ENCODE peak calls at places on chromosomes 16 and 17, in five cellular contexts. Y is neural progenitor cell, A is HCT116, W is SK-N-SH, L is GM23248. N is an unnamed sample.

GRCh38 chr17:67212231-67212630 is 32.8 kb downstream of the HELZ start:
- DNase-seq in A (no peak), Y (no peak), L (peak), W (no peak), N (no peak)

GRCh38 chr17:31649302-31649701 is 209.7 kb downstream of the COPRS start:
- DNase-seq in W (no peak), Y (no peak), L (no peak), A (no peak), N (no peak)

GRCh38 chr16:51151951-51152663 is 1.0 kb upstream of the SALL1 start:
- DNase-seq in Y (peak), L (peak), W (peak), A (no peak), N (no peak)

GRCh38 chr17:32283745-32284207 is 18.1 kb downstream of the RHBDL3 start:
- DNase-seq in Y (no peak), A (no peak), W (no peak), L (peak), N (no peak)

GRCh38 chr17:48326311-48326710 is 103.7 kb downstream of the SKAP1 start:
- DNase-seq in Y (no peak), W (no peak), L (no peak), A (no peak), N (no peak)

GRCh38 chr17:75697651-75698291 is 23.5 kb upstream of the ITGB4 start:
- DNase-seq in A (no peak), W (no peak), Y (no peak), L (no peak), N (no peak)

GRCh38 chr17:82424001-82424862 is 5.8 kb upstream of the OGFOD3 start:
- DNase-seq in Y (peak), A (peak), L (peak), W (peak), N (peak)

GRCh38 chr16:1493746-1494094 is 560 bp downstream of the TELO2 start:
- DNase-seq in W (no peak), L (peak), Y (peak), A (no peak), N (peak)

GRCh38 chr17:4950075-4950756 is 703 bp upstream of the ENO3 start:
- DNase-seq in Y (peak), A (no peak), W (peak), L (peak), N (peak)

GRCh38 chr16:54283735-54284318 is 2.8 kb downstream of the IRX3 start:
- DNase-seq in Y (peak), W (no peak), L (no peak), A (no peak), N (no peak)

GRCh38 chr17:9072626-9073339 is 51.5 kb downstream of the NTN1 start:
- DNase-seq in W (no peak), Y (no peak), L (peak), A (no peak), N (no peak)

GRCh38 chr16:88019847-88020512 is 68.7 kb downstream of the BANP start:
- DNase-seq in A (no peak), Y (no peak), L (no peak), W (peak), N (no peak)

GRCh38 chr16:4537376-4538066 is 1.1 kb downstream of the CDIP1 start:
- DNase-seq in Y (peak), L (peak), W (peak), A (no peak), N (no peak)

GRCh38 chr17:4498461-4499397 is at the start of gene SPNS2:
- DNase-seq in W (peak), A (no peak), L (peak), Y (peak), N (peak)

GRCh38 chr16:2869502-2870064 is 11.6 kb upstream of the PRSS22 start:
- DNase-seq in A (no peak), L (no peak), W (no peak), Y (no peak), N (no peak)

GRCh38 chr16:86663691-86664517 is 85.6 kb downstream of the FOXL1 start:
- DNase-seq in A (no peak), L (peak), W (no peak), Y (no peak), N (no peak)

GRCh38 chr16:70478912-70479341 is 24.5 kb downstream of the FCSK start:
- DNase-seq in W (no peak), Y (no peak), A (no peak), L (no peak), N (no peak)

GRCh38 chr16:1444730-1445517 is 568 bp upstream of the CCDC154 start:
- DNase-seq in Y (no peak), W (no peak), L (no peak), A (no peak), N (no peak)

GRCh38 chr16:55059146-55059545 is 128.5 kb downstream of the IRX5 start:
- DNase-seq in A (no peak), W (no peak), Y (no peak), L (no peak), N (no peak)

GRCh38 chr17:3794890-3795757 is 5.9 kb downstream of the ITGAE start:
- DNase-seq in L (peak), A (no peak), W (no peak), Y (peak), N (no peak)

GRCh38 chr17:3529817-3530741 is 27.5 kb downstream of the TRPV3 start:
- DNase-seq in W (no peak), L (peak), Y (peak), A (no peak), N (no peak)

GRCh38 chr16:46928811-46929210 is 44.6 kb downstream of the GPT2 start:
- DNase-seq in L (no peak), Y (no peak), W (no peak), A (no peak), N (no peak)

GRCh38 chr17:6458416-6458950 is 14.2 kb downstream of the PIMREG start:
- DNase-seq in W (no peak), A (no peak), L (no peak), Y (no peak), N (no peak)

GRCh38 chr16:35751191-35751941 is 2292.0 kb downstream of the TP53TG3F start:
- DNase-seq in L (no peak), A (no peak), Y (no peak), W (no peak), N (no peak)

GRCh38 chr17:15273141-15273793 is 8.1 kb upstream of the PMP22 start:
- DNase-seq in A (no peak), W (no peak), Y (no peak), L (peak), N (no peak)

GRCh38 chr16:75250089-75250808 is 1.2 kb downstream of the BCAR1 start:
- DNase-seq in A (no peak), Y (no peak), L (peak), W (no peak), N (no peak)

GRCh38 chr16:26791166-26791565 is 275.6 kb upstream of the C16orf82 start:
- DNase-seq in W (no peak), A (no peak), L (no peak), Y (no peak), N (no peak)

GRCh38 chr17:50161911-50162288 is 3.9 kb upstream of the SGCA start:
- DNase-seq in A (no peak), L (no peak), Y (no peak), W (no peak), N (no peak)
- H3K9ac ChIP-seq in A (peak), L (peak), Y (no peak), W (no peak), N (no peak)

GRCh38 chr16:81480856-81481821 is 36.5 kb downstream of the CMIP start:
- DNase-seq in L (peak), W (peak), Y (no peak), A (no peak), N (no peak)
- TF ChIP-seq EZH2phosphoT487 in L (no peak), W (no peak), Y (no peak), A (no peak), N (no peak)

GRCh38 chr16:11208916-11209665 is 46.9 kb downstream of the SOCS1 start:
- DNase-seq in Y (no peak), L (peak), A (no peak), W (no peak), N (no peak)
- H2AFZ ChIP-seq in Y (no peak), L (no peak), A (no peak), W (no peak), N (no peak)

DNA sequence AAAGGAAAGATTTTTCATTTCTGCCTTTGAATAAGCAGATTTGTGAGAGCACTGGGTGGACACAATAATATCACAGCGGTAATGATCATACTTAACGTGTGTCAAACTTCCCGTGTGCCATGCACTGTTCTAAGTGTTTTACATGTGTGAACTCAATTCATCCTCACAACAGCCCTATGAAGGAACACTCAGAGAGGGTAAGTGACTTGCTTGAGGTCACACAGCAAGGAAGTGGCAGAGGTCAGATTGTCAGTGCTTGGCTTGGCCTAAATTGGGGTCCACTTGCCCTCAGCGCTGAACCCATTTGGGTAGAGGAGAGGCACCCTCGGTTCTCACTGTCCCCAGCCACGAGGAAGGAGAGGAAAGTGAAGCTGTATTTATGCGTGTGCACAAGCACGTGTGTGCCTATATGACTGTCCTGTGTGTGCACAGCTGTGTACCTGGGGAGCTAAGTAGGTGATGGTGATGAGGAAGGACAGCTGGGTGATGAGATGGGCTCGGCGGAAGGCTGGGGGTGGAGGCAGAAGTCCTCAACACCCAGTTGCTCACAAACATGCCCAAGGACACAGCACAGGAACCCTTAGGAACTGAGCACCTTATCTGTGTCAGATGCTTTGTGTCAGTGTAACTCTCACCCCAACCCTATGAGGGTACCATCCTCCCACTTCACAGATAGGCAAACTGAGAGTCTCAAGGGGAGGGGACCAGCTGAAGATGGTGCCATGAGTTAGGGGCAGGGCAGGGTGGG is 9.8 kb upstream of the ADGRG3 start:
- DNase-seq in W (no peak), Y (no peak), A (no peak), L (no peak), N (no peak)
- H3K9ac ChIP-seq in W (no peak), Y (no peak), A (no peak), L (no peak), N (no peak)

GRCh38 chr16:81521141-81521626 is 76.6 kb downstream of the CMIP start:
- DNase-seq in A (no peak), W (peak), Y (no peak), L (no peak), N (no peak)
- TF ChIP-seq EZH2phosphoT487 in A (no peak), W (no peak), Y (no peak), L (no peak), N (no peak)

GRCh38 chr16:65576139-65576538 is 454.3 kb upstream of the CDH11 start:
- DNase-seq in W (no peak), Y (no peak), L (no peak), A (no peak), N (no peak)
- H2AFZ ChIP-seq in W (no peak), Y (peak), L (no peak), A (no peak), N (no peak)

GRCh38 chr17:41738801-41739112 is 4.3 kb upstream of the HAP1 start:
- DNase-seq in L (no peak), A (no peak), W (no peak), Y (no peak), N (no peak)

GRCh38 chr17:41737680-41738023 is 3.2 kb upstream of the HAP1 start:
- DNase-seq in A (no peak), L (no peak), Y (no peak), W (no peak), N (no peak)

GRCh38 chr17:41736983-41737679 is 2.7 kb upstream of the HAP1 start:
- DNase-seq in A (no peak), L (no peak), W (no peak), Y (no peak), N (no peak)

GRCh38 chr17:41739661-41740352 is 5.4 kb upstream of the HAP1 start:
- DNase-seq in Y (no peak), A (no peak), L (peak), W (no peak), N (no peak)

DNA sequence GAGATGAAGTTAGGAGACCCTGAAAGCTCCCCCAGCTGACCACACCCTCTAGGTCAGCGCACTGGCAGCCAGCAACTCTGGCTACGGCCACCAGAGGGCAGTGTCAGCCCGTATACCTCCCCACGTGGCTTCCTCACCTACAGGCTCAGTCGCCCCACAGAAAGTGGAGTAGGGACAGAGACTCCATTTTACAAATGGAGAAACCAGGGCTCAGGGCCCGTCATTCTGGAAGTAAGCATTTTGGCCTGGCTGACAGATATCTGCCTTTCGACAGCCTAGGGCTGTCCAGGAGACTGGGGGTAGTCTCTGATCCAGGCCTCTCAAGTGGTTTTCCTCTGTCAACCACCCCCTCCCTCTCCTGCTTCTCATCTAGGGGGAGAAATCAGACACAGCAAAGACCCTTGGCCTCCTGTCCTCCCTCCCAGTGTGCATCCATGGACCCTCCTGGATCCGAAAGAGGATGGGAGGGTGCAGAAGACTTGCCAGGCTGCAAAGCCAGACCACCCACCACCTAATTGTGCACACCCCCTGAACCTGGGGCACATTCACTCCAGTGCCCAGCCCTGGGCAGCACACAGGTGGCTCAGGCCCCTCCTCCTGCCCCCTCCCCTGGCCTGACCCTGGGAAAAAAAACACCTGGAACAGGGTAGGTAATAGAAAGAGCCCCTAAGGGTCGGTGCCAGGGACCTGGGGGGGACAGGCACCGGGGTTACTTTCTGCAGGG is 3.8 kb upstream of the HAP1 start:
- DNase-seq in A (peak), Y (peak), W (peak), L (peak), N (peak)
- H3K9ac ChIP-seq in A (peak), Y (no peak), W (no peak), L (no peak), N (peak)

GRCh38 chr17:72152392-72152727 is 31.5 kb downstream of the SOX9 start:
- DNase-seq in L (peak), A (no peak), W (no peak), Y (no peak), N (no peak)

GRCh38 chr17:72150632-72151460 is 30.0 kb downstream of the SOX9 start:
- DNase-seq in L (peak), A (no peak), W (no peak), Y (peak), N (no peak)

GRCh38 chr17:72145972-72146755 is 25.3 kb downstream of the SOX9 start:
- DNase-seq in Y (no peak), A (no peak), L (peak), W (no peak), N (no peak)

DNA sequence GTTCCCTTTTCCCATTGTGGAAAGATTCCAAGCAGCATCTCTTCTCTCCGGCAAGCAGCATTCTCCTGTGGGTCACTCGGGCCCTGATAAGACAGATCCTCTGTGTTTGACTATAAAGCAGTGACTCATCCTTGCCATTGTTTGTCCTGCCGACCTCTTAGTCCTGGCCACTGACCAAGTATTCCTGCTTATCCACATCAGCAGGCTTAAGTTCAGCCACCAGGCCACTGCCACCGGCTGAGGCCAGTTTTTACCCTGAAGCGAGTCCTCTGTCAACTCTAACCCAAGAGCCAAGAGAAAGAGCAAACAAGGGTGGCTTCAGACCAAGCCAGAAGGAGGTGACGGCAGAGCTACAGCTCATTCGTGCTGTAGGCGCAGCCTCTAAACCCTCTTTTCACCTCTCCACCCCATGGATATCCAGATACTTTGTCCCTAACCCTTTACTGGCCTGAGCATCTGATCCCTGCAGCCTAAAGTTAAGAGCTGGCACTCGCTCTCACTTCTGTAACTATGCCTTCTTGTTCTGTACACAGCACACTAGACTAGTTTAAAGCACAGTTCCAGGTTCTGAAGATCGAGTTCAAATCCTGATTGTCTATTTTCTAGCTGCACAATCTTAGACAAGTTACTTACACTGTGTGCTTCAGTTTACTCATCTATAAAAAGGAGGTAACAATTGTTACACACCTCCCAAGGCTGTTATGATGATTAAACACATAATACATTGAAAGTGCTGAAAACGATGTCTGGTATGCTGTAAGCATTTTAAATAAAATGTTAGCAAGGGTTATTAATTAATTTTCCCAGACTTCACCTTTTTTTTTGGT is 31.0 kb downstream of the SOX9 start:
- DNase-seq in W (peak), L (peak), A (peak), Y (peak), N (no peak)
- TF ChIP-seq EZH2phosphoT487 in W (no peak), L (no peak), A (no peak), Y (no peak), N (no peak)

DNA sequence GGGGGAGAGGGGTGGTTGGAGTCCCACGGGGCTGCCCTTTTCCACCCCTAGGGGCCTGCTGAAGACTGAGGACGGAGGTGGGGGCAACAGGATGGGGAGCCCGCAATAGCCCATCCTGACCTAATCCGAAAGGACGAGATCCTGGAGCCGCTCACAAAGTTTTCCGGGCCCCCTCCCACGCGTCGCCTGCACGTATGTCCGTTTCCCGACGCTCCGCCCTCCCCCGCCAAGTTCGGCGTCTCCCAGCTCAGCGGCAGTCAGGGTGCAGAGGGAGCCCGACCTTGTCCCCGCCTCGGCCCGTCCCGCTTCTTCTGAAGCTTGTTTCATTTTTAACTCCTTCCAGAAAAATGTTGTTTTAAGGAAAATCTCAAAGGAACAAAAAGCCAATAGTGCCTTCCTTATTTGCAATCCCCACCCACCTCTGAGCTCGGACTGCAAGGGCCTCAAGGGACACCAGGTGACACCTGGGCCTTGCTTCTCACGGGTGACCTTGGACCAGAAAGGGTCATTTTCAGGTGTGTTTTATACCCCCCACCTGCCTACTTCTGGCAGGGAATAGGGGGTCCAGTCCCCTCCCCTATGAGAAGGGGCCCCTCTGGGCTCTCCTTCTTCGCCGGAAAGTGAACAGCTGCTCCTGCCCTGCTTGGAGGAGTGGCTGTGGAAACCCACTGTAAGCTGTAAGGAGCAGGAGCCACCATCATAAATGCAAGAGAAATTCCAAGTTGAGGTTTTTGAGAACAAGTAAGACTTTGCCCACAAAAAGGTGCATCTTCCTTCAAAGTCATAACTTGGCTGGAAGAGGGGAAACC is 3.4 kb upstream of the ZNF423 start:
- DNase-seq in L (peak), W (no peak), Y (no peak), A (no peak), N (no peak)
- H2AFZ ChIP-seq in L (peak), W (no peak), Y (peak), A (no peak), N (no peak)

GRCh38 chr16:59737274-59737673 is 1003.2 kb upstream of the GOT2 start:
- DNase-seq in A (no peak), L (no peak), Y (no peak), W (no peak), N (no peak)
- H3K9ac ChIP-seq in A (no peak), L (no peak), Y (no peak), W (no peak), N (no peak)